ENCODE peak calls at places on chromosomes 2 and 18, in nine cellular contexts. V is HFFc6, U is AG09319, B is neural crest cell, O is hepatocyte, J is mucosa of descending colon, K is AG10803, C is heart left ventricle, G is pancreas. F is an unnamed sample.

GRCh38 chr2:6877402-6878305 is at the start of gene RSAD2:
- DNase-seq in K (peak), C (peak), G (peak), J (peak), V (no peak), U (no peak), O (peak), B (no peak), F (no peak)

GRCh38 chr2:84782717-84783442 is 98.0 kb downstream of the TRABD2A start:
- DNase-seq in G (no peak), J (peak), O (no peak), C (no peak), V (no peak), U (no peak), K (no peak), B (no peak), F (no peak)

GRCh38 chr18:3012306-3012919 is 531 bp downstream of the LPIN2 start:
- DNase-seq in O (peak), B (no peak), K (no peak), U (no peak), V (no peak), J (peak), C (peak), G (peak), F (peak)

GRCh38 chr2:224442092-224442999 is 40.4 kb upstream of the FAM124B start:
- DNase-seq in U (no peak), V (peak), K (peak), B (no peak), J (peak), G (no peak), O (no peak), C (no peak), F (no peak)

GRCh38 chr2:39313575-39313974 is 69.8 kb upstream of the CDKL4 start:
- DNase-seq in V (peak), G (no peak), K (peak), J (no peak), C (no peak), U (no peak), B (no peak), O (no peak), F (no peak)

GRCh38 chr2:42829556-42830510 is 37.5 kb upstream of the HAAO start:
- DNase-seq in U (no peak), O (no peak), K (no peak), V (no peak), B (no peak), J (no peak), C (no peak), G (no peak), F (no peak)

GRCh38 chr2:71466301-71467179 is 13.2 kb downstream of the DYSF start:
- DNase-seq in J (no peak), U (no peak), C (peak), O (peak), K (peak), B (peak), G (no peak), V (no peak), F (peak)

GRCh38 chr18:69935319-69936190 is 12.1 kb downstream of the CD226 start:
- DNase-seq in J (peak), G (no peak), U (no peak), C (no peak), B (no peak), O (peak), V (no peak), K (peak), F (no peak)

GRCh38 chr2:62471816-62472215 is 34.2 kb downstream of the TMEM17 start:
- DNase-seq in G (no peak), K (no peak), O (no peak), C (peak), J (no peak), U (no peak), V (no peak), B (no peak), F (no peak)

GRCh38 chr2:219280682-219281081 is 1.5 kb downstream of the DNAJB2 start:
- DNase-seq in C (no peak), B (no peak), V (no peak), K (no peak), U (no peak), O (no peak), G (no peak), J (no peak), F (no peak)

GRCh38 chr2:219279151-219279915 is at the start of gene DNAJB2:
- DNase-seq in U (peak), J (peak), K (peak), O (peak), C (peak), G (peak), B (peak), V (peak), F (peak)

GRCh38 chr2:219281588-219281987 is 2.4 kb downstream of the DNAJB2 start:
- DNase-seq in U (no peak), K (no peak), C (no peak), G (no peak), V (no peak), O (no peak), J (no peak), B (no peak), F (no peak)

GRCh38 chr2:219278655-219279150 is 463 bp upstream of the DNAJB2 start:
- DNase-seq in U (no peak), G (no peak), V (no peak), J (no peak), O (no peak), C (no peak), K (no peak), B (no peak), F (no peak)

GRCh38 chr2:219279916-219280516 is 850 bp downstream of the DNAJB2 start:
- DNase-seq in B (no peak), O (no peak), G (no peak), C (no peak), J (peak), K (no peak), V (no peak), U (no peak), F (no peak)
- TF ChIP-seq CTCF in B (no peak), O (no peak), G (no peak), C (no peak), J (no peak), K (peak), V (peak), U (peak), F (no peak)

DNA sequence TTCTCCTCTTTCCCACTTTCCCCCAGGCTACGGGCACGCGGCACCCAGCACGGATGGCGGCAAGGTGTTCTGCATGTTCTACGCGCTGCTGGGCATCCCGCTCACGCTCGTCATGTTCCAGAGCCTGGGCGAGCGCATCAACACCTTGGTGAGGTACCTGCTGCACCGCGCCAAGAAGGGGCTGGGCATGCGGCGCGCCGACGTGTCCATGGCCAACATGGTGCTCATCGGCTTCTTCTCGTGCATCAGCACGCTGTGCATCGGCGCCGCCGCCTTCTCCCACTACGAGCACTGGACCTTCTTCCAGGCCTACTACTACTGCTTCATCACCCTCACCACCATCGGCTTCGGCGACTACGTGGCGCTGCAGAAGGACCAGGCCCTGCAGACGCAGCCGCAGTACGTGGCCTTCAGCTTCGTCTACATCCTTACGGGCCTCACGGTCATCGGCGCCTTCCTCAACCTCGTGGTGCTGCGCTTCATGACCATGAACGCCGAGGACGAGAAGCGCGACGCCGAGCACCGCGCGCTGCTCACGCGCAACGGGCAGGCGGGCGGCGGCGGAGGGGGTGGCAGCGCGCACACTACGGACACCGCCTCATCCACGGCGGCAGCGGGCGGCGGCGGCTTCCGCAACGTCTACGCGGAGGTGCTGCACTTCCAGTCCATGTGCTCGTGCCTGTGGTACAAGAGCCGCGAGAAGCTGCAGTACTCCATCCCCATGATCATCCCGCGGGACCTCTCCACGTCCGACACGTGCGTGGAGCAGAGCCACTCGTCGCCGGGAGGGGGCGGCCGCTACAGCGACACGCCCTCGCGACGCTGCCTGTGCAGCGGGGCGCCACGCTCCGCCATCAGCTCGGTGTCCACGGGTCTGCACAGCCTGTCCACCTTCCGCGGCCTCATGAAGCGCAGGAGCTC is 35.4 kb downstream of the KCNK3 start:
- DNase-seq in K (peak), G (no peak), C (no peak), U (no peak), J (peak), V (no peak), B (no peak), O (no peak), F (no peak)
- TF ChIP-seq CTCF in K (peak), G (no peak), C (peak), U (peak), J (no peak), V (peak), B (no peak), O (no peak), F (no peak)

DNA sequence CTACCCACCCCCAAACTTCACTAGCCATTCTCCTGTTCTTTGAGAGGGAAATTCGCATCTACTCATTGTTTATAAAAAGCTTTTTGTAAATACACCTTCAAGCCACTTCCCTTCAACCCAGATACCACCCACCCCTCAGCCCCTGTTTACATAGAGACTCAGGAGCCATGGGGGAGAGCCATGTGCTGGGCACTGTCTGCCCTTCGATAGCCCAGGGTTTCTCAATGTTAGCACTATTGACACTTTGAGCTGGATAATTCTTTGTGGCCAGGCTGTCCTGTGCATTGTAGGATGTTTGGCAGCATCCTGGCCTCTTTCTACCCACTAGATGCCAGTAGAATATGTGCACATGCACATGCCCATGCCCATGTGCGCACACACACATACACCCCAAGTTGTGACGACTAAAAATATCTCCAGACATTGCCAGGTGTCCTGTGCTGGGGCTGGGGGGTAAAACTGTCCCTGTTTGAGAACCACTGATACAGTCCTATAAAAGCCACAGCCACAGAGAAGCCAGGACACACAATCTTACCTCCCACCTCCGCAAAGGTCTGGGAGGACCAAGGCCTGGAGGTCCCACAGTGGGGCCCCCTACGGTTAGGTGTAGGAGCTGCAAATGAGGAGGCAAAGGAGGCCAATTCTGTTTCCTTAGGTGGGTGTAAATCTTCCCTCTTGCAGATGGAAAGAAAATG is 44.5 kb upstream of the ASPRV1 start:
- DNase-seq in V (no peak), U (no peak), B (no peak), K (no peak), J (no peak), O (no peak), G (no peak), C (no peak), F (no peak)
- TF ChIP-seq CTCF in V (peak), U (no peak), B (no peak), K (no peak), J (no peak), O (no peak), G (no peak), C (no peak), F (no peak)

DNA sequence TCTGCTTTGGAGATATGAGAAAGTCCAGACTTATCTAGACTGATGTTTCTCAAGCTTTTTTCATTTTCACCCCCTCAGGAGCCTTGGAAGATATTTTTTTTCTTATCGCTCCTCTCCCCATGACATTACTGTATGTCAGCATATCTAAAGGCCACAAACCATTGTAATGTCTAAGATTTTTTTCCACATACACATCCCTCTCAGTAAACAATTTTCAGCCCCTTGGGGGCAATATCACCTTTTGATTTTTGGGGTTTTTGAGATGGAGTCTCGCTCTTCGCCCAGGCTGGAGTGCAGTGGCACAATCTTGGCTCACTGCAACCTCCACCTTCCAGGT is 60.3 kb upstream of the REL start:
- DNase-seq in G (no peak), V (no peak), J (no peak), B (no peak), C (no peak), K (no peak), O (no peak), U (no peak), F (no peak)
- TF ChIP-seq CTCF in G (no peak), V (no peak), J (no peak), B (no peak), C (no peak), K (no peak), O (no peak), U (no peak), F (no peak)

GRCh38 chr2:12064153-12064552 is 317.7 kb downstream of the LPIN1 start:
- DNase-seq in O (no peak), V (no peak), G (no peak), K (no peak), U (no peak), B (no peak), C (no peak), J (no peak), F (no peak)
- TF ChIP-seq CTCF in O (no peak), V (no peak), G (no peak), K (no peak), U (no peak), B (no peak), C (no peak), J (no peak), F (no peak)

GRCh38 chr2:36618381-36618780 is 20.4 kb upstream of the FEZ2 start:
- DNase-seq in J (peak), O (peak), G (no peak), B (peak), C (no peak), U (no peak), V (peak), K (peak), F (peak)
- TF ChIP-seq CTCF in J (no peak), O (no peak), G (no peak), B (no peak), C (no peak), U (no peak), V (no peak), K (no peak), F (no peak)

GRCh38 chr18:273525-273924 is 5.7 kb upstream of the THOC1 start:
- DNase-seq in J (no peak), O (no peak), C (no peak), G (no peak), B (no peak), U (no peak), V (no peak), K (no peak), F (no peak)

GRCh38 chr18:269480-270090 is 1.7 kb upstream of the THOC1 start:
- DNase-seq in K (no peak), C (no peak), G (no peak), B (no peak), V (no peak), O (no peak), J (no peak), U (no peak), F (no peak)

GRCh38 chr18:267380-267687 is 513 bp downstream of the THOC1 start:
- DNase-seq in V (no peak), K (peak), J (no peak), U (no peak), G (no peak), C (no peak), O (peak), B (no peak), F (no peak)

GRCh38 chr18:272650-273049 is 4.8 kb upstream of the THOC1 start:
- DNase-seq in J (no peak), C (no peak), U (no peak), G (no peak), K (no peak), B (no peak), O (no peak), V (no peak), F (no peak)

GRCh38 chr18:267688-268552 is at the start of gene THOC1:
- DNase-seq in U (peak), K (peak), G (peak), C (peak), J (peak), B (peak), V (peak), O (peak), F (peak)
- TF ChIP-seq CTCF in U (no peak), K (peak), G (no peak), C (no peak), J (no peak), B (no peak), V (no peak), O (no peak), F (no peak)

DNA sequence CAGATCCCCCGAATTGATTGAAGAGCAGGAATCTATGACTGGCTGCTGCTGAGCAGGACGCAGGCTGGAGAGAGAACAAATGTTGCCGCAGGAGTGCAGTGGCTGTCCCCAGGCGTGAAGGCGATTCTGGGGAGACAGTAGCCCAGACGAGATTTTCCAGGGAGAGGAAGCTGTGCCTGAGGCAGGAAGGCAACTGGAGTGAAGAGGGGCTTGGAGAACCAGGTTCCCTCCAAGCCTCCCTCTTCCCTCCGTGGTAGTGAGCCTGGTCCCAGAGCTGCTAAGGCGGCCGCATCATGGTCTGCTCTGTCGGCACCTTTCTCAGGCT is 1.3 kb upstream of the NPPC start:
- DNase-seq in B (no peak), K (no peak), G (no peak), O (no peak), C (no peak), V (no peak), U (no peak), J (no peak), F (no peak)
- TF ChIP-seq CTCF in B (no peak), K (no peak), G (no peak), O (no peak), C (no peak), V (no peak), U (no peak), J (no peak), F (no peak)

DNA sequence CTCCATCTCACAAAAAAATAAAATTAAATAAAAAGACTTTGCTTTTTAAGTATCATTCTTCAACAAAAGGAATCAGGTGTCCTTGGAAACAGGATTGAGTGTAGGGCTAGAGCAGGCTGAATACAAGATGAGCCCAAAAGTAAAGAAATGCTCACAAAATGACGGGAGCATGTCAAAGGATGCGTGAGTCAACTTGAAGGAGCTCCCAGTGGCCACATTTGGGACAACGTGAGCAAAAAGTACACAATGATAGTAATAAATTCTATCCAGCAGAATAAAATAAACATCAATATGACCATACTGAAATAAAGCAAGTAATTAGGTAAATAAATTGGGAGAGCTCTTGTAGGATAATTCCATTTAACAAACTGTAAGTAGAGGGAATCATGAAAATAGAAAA is 220.7 kb downstream of the PHLPP1 start:
- DNase-seq in G (no peak), J (no peak), B (no peak), V (no peak), O (no peak), K (no peak), C (no peak), U (no peak), F (no peak)
- TF ChIP-seq CTCF in G (no peak), J (no peak), B (peak), V (peak), O (no peak), K (no peak), C (no peak), U (no peak), F (no peak)